ENCODE peak calls at places on chromosomes 2 and 18, in seven cellular contexts. W is HuH-7.5, V is dorsolateral prefrontal cortex, E is AG09319, U is LoVo, T is T-helper 9 cell, S is glutamatergic neuron. P is an unnamed sample.

GRCh38 chr2:152710713-152711112 is 6.5 kb downstream of the PRPF40A start:
- DNase-seq in W (no peak), V (no peak), E (no peak), U (no peak), T (no peak), S (no peak), P (no peak)

GRCh38 chr2:39516347-39517101 is 79.4 kb upstream of the MAP4K3 start:
- DNase-seq in W (no peak), V (peak), E (no peak), U (no peak), T (no peak), S (peak), P (no peak)

GRCh38 chr2:105337122-105338019 is at the start of gene C2orf49:
- DNase-seq in W (peak), V (peak), E (no peak), U (peak), T (peak), S (peak), P (peak)

GRCh38 chr18:61965306-61965705 is 72.5 kb upstream of the RNF152 start:
- DNase-seq in W (no peak), V (no peak), E (no peak), U (no peak), T (no peak), S (no peak), P (no peak)

GRCh38 chr2:64700133-64700809 is 46.6 kb upstream of the SERTAD2 start:
- DNase-seq in W (no peak), V (no peak), E (no peak), U (no peak), T (no peak), S (no peak), P (no peak)

GRCh38 chr18:79926306-79926705 is 25.1 kb downstream of the SLC66A2 start:
- DNase-seq in W (no peak), V (no peak), E (no peak), U (no peak), T (no peak), S (no peak), P (no peak)

GRCh38 chr18:60446821-60447220 is 74.2 kb upstream of the MC4R start:
- DNase-seq in W (no peak), V (no peak), E (peak), U (no peak), T (no peak), S (peak), P (no peak)

GRCh38 chr2:241237949-241238371 is 49.5 kb downstream of the ANO7 start:
- DNase-seq in W (no peak), V (peak), E (no peak), U (no peak), T (no peak), S (no peak), P (no peak)